ENCODE peak calls at places on chromosome 16, in eight cellular contexts. M is stimulated activated CD8-positive, alpha-beta memory T cell treated with anti-CD3 and anti-CD28 coated beads, Interleukin-2, amount 100 ng/mL, for 1 hour; O is mesendoderm; A is mammary epithelial cell; L is B cell; H is epithelial cell of esophagus; R is cardiac muscle cell; J is hepatocyte. P is an unnamed sample.

GRCh38 chr16:89011909-89012621 is 35.1 kb upstream of the CBFA2T3 start:
- DNase-seq in M (no peak), O (no peak), A (no peak), L (no peak), H (no peak), R (no peak), J (no peak), P (no peak)

GRCh38 chr16:49200223-49200820 is 81.3 kb downstream of the CBLN1 start:
- DNase-seq in M (no peak), O (no peak), A (no peak), L (no peak), H (no peak), R (no peak), J (no peak), P (no peak)

GRCh38 chr16:69727916-69728270 is 1.5 kb upstream of the NQO1 start:
- DNase-seq in M (no peak), O (no peak), A (no peak), L (no peak), H (no peak), R (no peak), J (no peak), P (peak)

GRCh38 chr16:69741519-69741918 is 13.2 kb downstream of the NOB1 start:
- DNase-seq in M (no peak), O (no peak), A (peak), L (no peak), H (peak), R (peak), J (no peak), P (no peak)

GRCh38 chr16:50368410-50369132 is at the start of gene BRD7:
- DNase-seq in M (peak), O (peak), A (peak), L (peak), H (peak), R (peak), J (peak), P (peak)

GRCh38 chr16:4477966-4478365 is 1.8 kb downstream of the HMOX2 start:
- DNase-seq in M (no peak), O (peak), A (peak), L (no peak), H (peak), R (peak), J (no peak), P (no peak)

GRCh38 chr16:67594256-67594915 is 32.1 kb downstream of the CTCF start:
- DNase-seq in M (no peak), O (no peak), A (no peak), L (no peak), H (no peak), R (no peak), J (no peak), P (no peak)

GRCh38 chr16:10332301-10332700 is 53.6 kb upstream of the ATF7IP2 start:
- DNase-seq in M (no peak), O (peak), A (no peak), L (no peak), H (no peak), R (no peak), J (peak), P (no peak)

GRCh38 chr16:57627184-57627871 is 1.1 kb upstream of the ADGRG1 start:
- DNase-seq in M (no peak), O (peak), A (peak), L (no peak), H (peak), R (peak), J (no peak), P (no peak)

GRCh38 chr16:77835111-77835510 is 46.7 kb downstream of the VAT1L start:
- DNase-seq in M (no peak), O (no peak), A (no peak), L (no peak), H (no peak), R (no peak), J (no peak), P (no peak)

GRCh38 chr16:66751992-66752322 is 548 bp upstream of the DYNC1LI2 start:
- DNase-seq in M (no peak), O (no peak), A (no peak), L (no peak), H (no peak), R (no peak), J (no peak), P (no peak)

GRCh38 chr16:27847030-27847550 is 216.4 kb downstream of the GSG1L start:
- DNase-seq in M (no peak), O (no peak), A (peak), L (no peak), H (no peak), R (peak), J (no peak), P (no peak)